ENCODE peak calls at places on chromosomes 11 and 22, in four cellular contexts. M is DND-41, E is OCI-LY7, F is GM23248. J is an unnamed sample. For H4K20me1, the result is how much of the 10 kb centered on the place peaks cover.

GRCh38 chr11:67153971-67154370 is 34.9 kb downstream of the KDM2A start:
- DNase-seq in M (no peak), E (no peak), F (no peak), J (no peak)

GRCh38 chr11:117409511-117409910 is 81.9 kb downstream of the CEP164 start:
- DNase-seq in M (no peak), E (no peak), F (no peak), J (no peak)

GRCh38 chr11:117441146-117441975 is 113.7 kb downstream of the CEP164 start:
- DNase-seq in M (no peak), E (no peak), F (no peak), J (no peak)

GRCh38 chr11:76303399-76303798 is 77.5 kb downstream of the THAP12 start:
- DNase-seq in M (no peak), E (no peak), F (no peak), J (no peak)

GRCh38 chr11:4044971-4045646 is 49.5 kb upstream of the RRM1 start:
- DNase-seq in M (no peak), E (no peak), F (no peak), J (no peak)

GRCh38 chr11:33135216-33135615 is 26.1 kb downstream of the CSTF3 start:
- DNase-seq in M (no peak), E (no peak), F (peak), J (no peak)

GRCh38 chr11:61967177-61967923 is at the start of gene FTH1:
- DNase-seq in M (peak), E (peak), F (peak), J (peak)

GRCh38 chr11:119737678-119738439 is 8.9 kb upstream of the NECTIN1 start:
- DNase-seq in M (no peak), E (no peak), F (no peak), J (no peak)

GRCh38 chr11:18393581-18394299 is 623 bp upstream of the LDHA start:
- DNase-seq in M (no peak), E (no peak), F (no peak), J (no peak)

GRCh38 chr11:10588904-10589303 is 20.4 kb upstream of the LYVE1 start:
- DNase-seq in M (peak), E (no peak), F (no peak), J (no peak)

GRCh38 chr11:135075740-135076139 is 663.7 kb upstream of the B3GAT1 start:
- DNase-seq in M (peak), E (peak), F (peak), J (peak)

GRCh38 chr11:130761560-130762220 is 154.6 kb downstream of the SNX19 start:
- DNase-seq in M (no peak), E (no peak), F (no peak), J (no peak)

GRCh38 chr11:118152552-118153471 is at the start of gene SCN4B:
- DNase-seq in M (peak), E (no peak), F (peak), J (no peak)

GRCh38 chr11:112363527-112363926 is 102.9 kb upstream of the PLET1 start:
- DNase-seq in M (no peak), E (no peak), F (peak), J (no peak)

GRCh38 chr11:114154271-114155047 is 94.9 kb downstream of the ZBTB16 start:
- DNase-seq in M (no peak), E (no peak), F (peak), J (no peak)

GRCh38 chr11:60263434-60263833 is 17.0 kb upstream of the MS4A4A start:
- DNase-seq in M (no peak), E (no peak), F (no peak), J (no peak)

GRCh38 chr11:33256031-33256807 is 962 bp upstream of the HIPK3 start:
- DNase-seq in M (no peak), E (no peak), F (peak), J (no peak)

GRCh38 chr11:8671651-8672062 is 10.8 kb downstream of the TRIM66 start:
- DNase-seq in M (no peak), E (no peak), F (no peak), J (no peak)

GRCh38 chr11:15278129-15278528 is 163.4 kb downstream of the INSC start:
- DNase-seq in M (no peak), E (no peak), F (peak), J (no peak)

GRCh38 chr11:11972942-11973341 is 35.5 kb downstream of the DKK3 start:
- DNase-seq in M (no peak), E (no peak), F (no peak), J (no peak)

GRCh38 chr11:60912223-60912850 is 1.6 kb upstream of the TMEM109 start:
- DNase-seq in M (no peak), E (no peak), F (no peak), J (no peak)

GRCh38 chr11:111300569-111300968 is 2.2 kb downstream of the POU2AF3 start:
- DNase-seq in M (no peak), E (no peak), F (no peak), J (no peak)

GRCh38 chr11:34926101-34926830 is 9.8 kb downstream of the PDHX start:
- DNase-seq in M (no peak), E (peak), F (peak), J (peak)

GRCh38 chr11:109015283-109015682 is 350.4 kb downstream of the DDX10 start:
- DNase-seq in M (no peak), E (no peak), F (peak), J (no peak)

GRCh38 chr11:16096336-16096735 is 260.0 kb downstream of the SOX6 start:
- DNase-seq in M (no peak), E (no peak), F (peak), J (no peak)

GRCh38 chr11:75562048-75562835 is at the start of gene SERPINH1:
- DNase-seq in M (peak), E (no peak), F (peak), J (no peak)

GRCh38 chr22:46081036-46081830 is 69.1 kb upstream of the PPARA start:
- DNase-seq in M (no peak), E (no peak), F (peak), J (no peak)

GRCh38 chr11:15716550-15716949 is 601.8 kb downstream of the INSC start:
- DNase-seq in M (no peak), E (no peak), F (no peak), J (no peak)

GRCh38 chr11:29019960-29020683 is 911.9 kb downstream of the METTL15 start:
- DNase-seq in M (no peak), E (no peak), F (peak), J (no peak)

GRCh38 chr11:82818399-82819043 is 81.7 kb downstream of the PRCP start:
- DNase-seq in M (no peak), E (no peak), F (no peak), J (no peak)

GRCh38 chr22:41387341-41387740 is 5.6 kb downstream of the TEF start:
- DNase-seq in M (no peak), E (no peak), F (no peak), J (no peak)

GRCh38 chr11:47270331-47271271 is 668 bp downstream of the MADD start:
- DNase-seq in M (peak), E (peak), F (peak), J (peak)

GRCh38 chr22:46970411-46971123 is 208.1 kb downstream of the TBC1D22A start:
- DNase-seq in M (no peak), E (no peak), F (no peak), J (no peak)

GRCh38 chr22:34645375-34645774 is 420.6 kb upstream of the ISX start:
- DNase-seq in M (no peak), E (no peak), F (no peak), J (no peak)

GRCh38 chr11:35615911-35616900 is 2.1 kb upstream of the FJX1 start:
- DNase-seq in M (no peak), E (peak), F (peak), J (peak)

GRCh38 chr22:41770715-41771452 is 29.6 kb upstream of the CCDC134 start:
- DNase-seq in M (no peak), E (no peak), F (peak), J (no peak)

GRCh38 chr11:35047179-35047578 is 91.8 kb upstream of the CD44 start:
- DNase-seq in M (peak), E (peak), F (no peak), J (no peak)

GRCh38 chr22:23269441-23270211 is 89.3 kb downstream of the BCR start:
- DNase-seq in M (no peak), E (peak), F (no peak), J (no peak)

GRCh38 chr22:23267225-23268043 is 87.1 kb downstream of the BCR start:
- DNase-seq in M (no peak), E (peak), F (no peak), J (no peak)

GRCh38 chr22:23268877-23269276 is 88.6 kb downstream of the BCR start:
- DNase-seq in M (no peak), E (peak), F (no peak), J (no peak)

GRCh38 chr22:23266780-23267179 is 86.5 kb downstream of the BCR start:
- DNase-seq in M (no peak), E (no peak), F (no peak), J (no peak)

GRCh38 chr22:23268139-23268712 is 87.9 kb downstream of the BCR start:
- DNase-seq in M (no peak), E (peak), F (no peak), J (no peak)
- H4K20me1 ChIP-seq in M (under half), E (under half), F (under half), J (under half)

DNA sequence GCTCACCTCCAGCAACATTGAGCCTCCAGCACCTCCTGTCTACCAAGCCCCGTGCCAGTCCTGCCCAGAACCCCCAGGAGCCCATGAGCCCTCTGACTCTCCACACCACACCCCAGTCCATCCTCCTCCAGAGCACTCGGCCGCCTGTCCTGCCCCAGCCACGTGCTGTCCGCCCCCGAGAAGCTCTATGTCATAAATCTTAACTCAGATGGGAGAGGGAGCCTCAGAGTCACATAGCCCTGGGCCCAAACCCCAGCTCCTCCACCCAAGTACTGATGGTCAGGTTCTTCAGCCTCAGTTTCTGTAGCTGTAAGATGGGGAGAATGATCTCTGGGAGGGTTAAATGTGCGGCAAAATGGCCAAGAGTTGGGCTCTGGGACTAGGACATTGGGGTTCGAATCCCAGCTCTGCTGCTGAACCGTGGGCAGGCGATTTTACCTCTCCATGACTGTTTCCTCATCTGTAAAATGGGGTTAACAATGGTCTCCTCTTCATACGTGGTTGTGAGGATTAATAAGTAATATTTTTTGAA is 27.8 kb downstream of the CYTH4 start:
- DNase-seq in M (no peak), E (no peak), F (peak), J (no peak)
- H3K4me3 ChIP-seq in M (no peak), E (peak), F (no peak), J (no peak)

GRCh38 chr11:70205766-70206165 is 2.7 kb downstream of the FADD start:
- DNase-seq in M (no peak), E (no peak), F (no peak), J (no peak)
- H2AFZ ChIP-seq in M (no peak), E (no peak), F (no peak), J (no peak)

GRCh38 chr22:38740754-38741153 is 15.0 kb downstream of the SUN2 start:
- DNase-seq in M (no peak), E (no peak), F (no peak), J (no peak)

GRCh38 chr22:38738475-38739070 is 17.2 kb downstream of the SUN2 start:
- DNase-seq in M (no peak), E (no peak), F (no peak), J (no peak)

GRCh38 chr22:38740116-38740723 is 15.6 kb downstream of the SUN2 start:
- DNase-seq in M (no peak), E (no peak), F (no peak), J (no peak)

GRCh38 chr22:38741166-38741565 is 14.6 kb downstream of the SUN2 start:
- DNase-seq in M (no peak), E (no peak), F (no peak), J (no peak)

GRCh38 chr22:38739300-38740055 is 16.3 kb downstream of the SUN2 start:
- DNase-seq in M (no peak), E (no peak), F (no peak), J (no peak)
- H4K20me1 ChIP-seq in M (under half), E (under half), F (under half), J (under half)

DNA sequence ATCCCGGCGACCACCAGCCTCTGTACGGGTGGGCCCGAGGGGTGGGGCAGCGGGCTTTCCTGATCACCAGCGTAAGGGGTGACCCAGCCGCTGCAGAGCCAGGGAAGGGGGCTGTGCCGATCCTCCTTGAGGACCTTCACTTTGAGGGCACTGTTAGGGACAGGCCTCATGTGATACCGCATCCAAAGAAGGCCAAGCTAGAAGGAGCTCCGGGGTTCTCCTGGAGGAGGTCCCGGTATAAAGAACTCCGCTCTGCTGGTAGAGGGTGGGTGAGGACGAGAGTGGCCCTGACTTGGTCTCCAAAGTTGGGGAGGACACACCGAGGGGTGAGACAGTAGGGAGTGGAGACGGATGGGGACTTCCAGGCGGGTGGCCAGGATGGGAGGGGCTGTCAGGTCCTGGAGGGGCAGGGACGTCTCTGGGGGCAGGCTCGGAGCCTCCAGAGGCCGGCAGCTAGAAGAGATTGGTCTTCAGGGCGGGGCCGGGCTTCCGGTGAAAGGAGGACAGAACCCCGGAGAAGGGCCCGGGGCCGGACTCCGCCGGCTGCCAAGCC is 4.6 kb downstream of the PHOX2A start:
- DNase-seq in M (no peak), E (no peak), F (peak), J (no peak)
- H3K4me3 ChIP-seq in M (no peak), E (no peak), F (peak), J (no peak)

GRCh38 chr11:342328-342727 is 21.7 kb upstream of the IFITM3 start:
- DNase-seq in M (no peak), E (no peak), F (no peak), J (no peak)

GRCh38 chr11:336666-337002 is 16.0 kb upstream of the IFITM3 start:
- DNase-seq in M (no peak), E (no peak), F (no peak), J (no peak)

GRCh38 chr11:339963-340362 is 19.3 kb upstream of the IFITM3 start:
- DNase-seq in M (no peak), E (no peak), F (no peak), J (no peak)

GRCh38 chr11:337711-338110 is 17.1 kb upstream of the IFITM3 start:
- DNase-seq in M (no peak), E (no peak), F (no peak), J (no peak)

GRCh38 chr11:340539-341512 is 20.2 kb upstream of the IFITM3 start:
- DNase-seq in M (no peak), E (peak), F (no peak), J (no peak)
- H2AFZ ChIP-seq in M (no peak), E (peak), F (no peak), J (no peak)

DNA sequence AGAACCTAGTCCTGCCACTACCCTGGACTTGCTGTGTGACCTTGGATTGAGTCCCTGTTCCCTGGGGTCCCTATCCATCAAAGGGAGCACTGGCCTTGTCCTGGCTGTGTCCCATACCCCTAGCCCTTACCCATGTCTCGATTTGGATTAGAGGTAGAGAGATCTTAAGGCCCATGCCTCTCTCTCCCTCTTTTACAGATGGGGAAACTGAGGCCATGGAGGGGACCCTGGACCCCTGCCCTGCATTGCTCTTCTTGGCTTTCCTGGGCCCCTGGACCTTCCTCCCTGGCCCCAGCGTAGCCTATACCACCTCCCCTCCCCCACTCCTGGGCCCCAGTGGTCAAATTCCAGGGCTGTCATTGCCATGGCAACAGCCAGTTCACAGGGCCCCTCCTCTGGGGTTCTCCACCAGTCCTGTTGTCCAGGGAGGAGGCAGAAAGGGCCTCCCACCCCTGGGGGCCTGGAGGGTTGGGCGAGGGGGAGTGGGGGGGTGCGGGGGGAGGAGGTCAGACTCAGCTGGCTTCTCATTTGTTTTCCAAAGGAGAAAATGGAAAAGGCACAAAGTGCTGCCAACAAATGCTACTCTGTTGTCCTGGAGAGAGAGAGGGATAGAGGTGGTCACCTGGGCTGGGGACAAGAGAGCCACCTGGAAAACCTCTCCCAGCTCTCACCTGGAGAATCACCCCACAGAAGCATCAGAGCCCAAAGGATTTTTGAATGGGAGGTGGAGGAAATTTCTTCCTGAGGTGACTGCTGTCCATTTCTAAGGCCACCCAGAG is 23.3 kb downstream of the ARHGEF17 start:
- DNase-seq in M (no peak), E (no peak), F (no peak), J (no peak)
- H4K20me1 ChIP-seq in M (under half), E (under half), F (under half), J (under half)

GRCh38 chr22:21628386-21629261 is 1.2 kb downstream of the YDJC start:
- DNase-seq in M (no peak), E (no peak), F (no peak), J (no peak)
- H3K4me3 ChIP-seq in M (peak), E (peak), F (peak), J (peak)

J was measured in MM.1S.